ENCODE peak calls at places on chromosomes 16 and 17, in nine cellular contexts. K, S, C, I, G, J, N, M and W are unnamed samples.

GRCh38 chr16:89722392-89723278 is 1.3 kb downstream of the ZNF276 start:
- DNase-seq in K (no peak), S (peak; percentile 94), C (peak; percentile 39), I (peak; percentile 73), G (no peak), J (peak; percentile 52), N (no peak), M (no peak), W (no peak)

GRCh38 chr16:12027558-12027957 is 51.0 kb downstream of the SNX29 start:
- DNase-seq in K (no peak), S (no peak), C (no peak), I (no peak), G (no peak), J (no peak), N (no peak), M (no peak), W (no peak)

GRCh38 chr17:19389386-19389785 is 2.4 kb upstream of the MFAP4 start:
- DNase-seq in K (no peak), S (no peak), C (no peak), I (no peak), G (no peak), J (no peak), N (no peak), M (no peak), W (no peak)

GRCh38 chr17:59678946-59679345 is 28.3 kb downstream of the PTRH2 start:
- DNase-seq in K (no peak), S (no peak), C (no peak), I (no peak), G (no peak), J (no peak), N (no peak), M (no peak), W (no peak)

GRCh38 chr17:77503293-77503655 is 362.5 kb downstream of the SEC14L1 start:
- DNase-seq in K (no peak), S (peak; percentile 47), C (no peak), I (no peak), G (no peak), J (no peak), N (no peak), M (no peak), W (no peak)

GRCh38 chr16:75379911-75380847 is 53.1 kb downstream of the CFDP1 start:
- DNase-seq in K (peak; percentile 13), S (no peak), C (no peak), I (peak; percentile 49), G (no peak), J (peak; percentile 23), N (no peak), M (peak; percentile 37), W (no peak)

GRCh38 chr16:58836427-58836826 is 102.3 kb upstream of the GOT2 start:
- DNase-seq in K (no peak), S (no peak), C (no peak), I (no peak), G (no peak), J (no peak), N (no peak), M (no peak), W (no peak)

GRCh38 chr17:73924083-73924482 is 279.4 kb upstream of the RPL38 start:
- DNase-seq in K (no peak), S (no peak), C (no peak), I (no peak), G (no peak), J (no peak), N (no peak), M (no peak), W (no peak)

GRCh38 chr16:84458606-84459516 is 45.6 kb downstream of the MEAK7 start:
- DNase-seq in K (no peak), S (peak; percentile 62), C (no peak), I (no peak), G (peak; percentile 59), J (no peak), N (no peak), M (no peak), W (no peak)

GRCh38 chr17:9360610-9361571 is 214.7 kb downstream of the STX8 start:
- DNase-seq in K (no peak), S (no peak), C (peak; percentile 64), I (no peak), G (no peak), J (no peak), N (no peak), M (no peak), W (peak; percentile 29)

GRCh38 chr17:42194133-42194899 is at the start of gene GHDC:
- DNase-seq in K (peak; percentile 77), S (peak; percentile 95), C (peak; percentile 67), I (peak; percentile 83), G (no peak), J (peak; percentile 75), N (peak; percentile 81), M (peak; percentile 74), W (peak; percentile 85)

GRCh38 chr17:17205368-17206148 is 575 bp downstream of the PLD6 start:
- DNase-seq in K (no peak), S (peak; percentile 88), C (peak; percentile 27), I (peak; percentile 78), G (no peak), J (peak; percentile 72), N (peak; percentile 81), M (peak; percentile 42), W (peak; percentile 69)

GRCh38 chr17:80837711-80838110 is 153.9 kb upstream of the CHMP6 start:
- DNase-seq in K (no peak), S (no peak), C (no peak), I (no peak), G (no peak), J (no peak), N (no peak), M (no peak), W (no peak)

GRCh38 chr17:4642286-4642685 is 808 bp upstream of the ALOX15 start:
- DNase-seq in K (no peak), S (no peak), C (no peak), I (no peak), G (no peak), J (no peak), N (no peak), M (no peak), W (no peak)

GRCh38 chr16:11265124-11265523 is 4.0 kb downstream of the TNP2 start:
- DNase-seq in K (no peak), S (no peak), C (no peak), I (no peak), G (no peak), J (no peak), N (no peak), M (no peak), W (no peak)

GRCh38 chr17:2863204-2863603 is 67.0 kb downstream of the RAP1GAP2 start:
- DNase-seq in K (no peak), S (no peak), C (no peak), I (no peak), G (no peak), J (no peak), N (no peak), M (no peak), W (no peak)

GRCh38 chr16:11100239-11100750 is 155.7 kb downstream of the SOCS1 start:
- DNase-seq in K (peak; percentile 98), S (peak; percentile 89), C (peak; percentile 97), I (peak; percentile 66), G (no peak), J (no peak), N (no peak), M (no peak), W (peak; percentile 74)

GRCh38 chr17:55086635-55087058 is 118.1 kb downstream of the STXBP4 start:
- DNase-seq in K (peak; percentile 85), S (no peak), C (peak; percentile 92), I (no peak), G (no peak), J (no peak), N (no peak), M (no peak), W (peak; percentile 44)

GRCh38 chr16:68760671-68761275 is 23.7 kb downstream of the CDH1 start:
- DNase-seq in K (peak; percentile 84), S (no peak), C (no peak), I (peak; percentile 67), G (no peak), J (peak; percentile 59), N (no peak), M (no peak), W (peak; percentile 30)